ENCODE peak calls at places on chromosomes 13 and 19, in ten cellular contexts. L is stimulated activated CD4-positive, alpha-beta T cell treated with anti-CD3 and anti-CD28 coated beads, TNF-alpha, amount 100 ng/mL, for 4 hours; I is pancreas; G is amygdala; X is left ventricle myocardium inferior; W is progenitor cell of endocrine pancreas; Q is ascending aorta; R is stimulated activated CD8-positive, alpha-beta memory T cell treated with anti-CD3 and anti-CD28 coated beads, Interleukin-7, amount 100 ng/mL, for 1 hour; F is NCI-H510A treated with DMSO at 0.1 percent for 48 hours; M is NCI-H460. Z is an unnamed sample.

GRCh38 chr19:33712268-33712667 is 84.4 kb upstream of the KCTD15 start:
- DNase-seq in L (no peak), X (no peak), W (no peak), R (no peak), F (no peak), M (no peak), Q (no peak), I (no peak), G (no peak), Z (no peak)

GRCh38 chr13:62022369-62022768 is 606.7 kb upstream of the PCDH20 start:
- DNase-seq in G (no peak), L (no peak), W (no peak), M (no peak), F (no peak), I (no peak), Q (no peak), R (no peak), X (no peak), Z (no peak)

GRCh38 chr19:16920816-16921529 is 32.2 kb downstream of the F2RL3 start:
- DNase-seq in L (no peak), X (no peak), W (no peak), Q (no peak), F (no peak), M (peak), G (no peak), I (no peak), R (no peak), Z (no peak)

GRCh38 chr13:20943519-20944012 is 41.0 kb upstream of the XPO4 start:
- DNase-seq in M (peak), I (peak), L (peak), R (peak), F (peak), Q (peak), G (peak), W (peak), X (peak), Z (peak)

GRCh38 chr13:113138792-113139551 is 16.4 kb downstream of the F10 start:
- DNase-seq in I (no peak), F (no peak), M (no peak), W (peak), X (no peak), G (no peak), Q (peak), L (no peak), R (no peak), Z (no peak)

GRCh38 chr13:109998808-109999528 is 212.6 kb upstream of the IRS2 start:
- DNase-seq in I (no peak), X (no peak), R (no peak), M (peak), G (no peak), W (no peak), F (no peak), L (no peak), Q (no peak), Z (no peak)

GRCh38 chr13:21427741-21428140 is 31.4 kb downstream of the ZDHHC20 start:
- DNase-seq in F (no peak), W (no peak), Q (no peak), R (no peak), X (no peak), M (no peak), L (no peak), G (no peak), I (no peak), Z (no peak)

GRCh38 chr13:50912851-50913250 is 3.3 kb downstream of the RNASEH2B start:
- DNase-seq in X (no peak), G (no peak), R (no peak), F (no peak), L (no peak), Q (no peak), W (no peak), M (no peak), I (no peak), Z (no peak)

GRCh38 chr13:35460061-35460460 is 16.4 kb downstream of the MAB21L1 start:
- DNase-seq in G (no peak), Q (no peak), M (no peak), F (no peak), L (no peak), W (no peak), I (no peak), R (no peak), X (no peak), Z (no peak)

GRCh38 chr19:10625003-10625761 is at the start of gene SLC44A2:
- DNase-seq in F (peak), R (no peak), X (peak), M (peak), Q (peak), G (peak), I (peak), L (no peak), W (peak), Z (no peak)

GRCh38 chr19:18045307-18046013 is 37.5 kb downstream of the ARRDC2 start:
- DNase-seq in X (no peak), L (no peak), I (no peak), F (no peak), M (no peak), Q (no peak), W (no peak), R (no peak), G (no peak), Z (no peak)

GRCh38 chr19:29521291-29522075 is 4.3 kb upstream of the VSTM2B start:
- DNase-seq in L (no peak), W (no peak), X (no peak), F (no peak), R (no peak), M (no peak), Q (no peak), G (no peak), I (no peak), Z (no peak)

GRCh38 chr13:42991892-42992584 is at the start of gene EPSTI1:
- DNase-seq in G (peak), X (peak), I (peak), M (no peak), W (peak), Q (peak), L (peak), F (no peak), R (peak), Z (peak)

GRCh38 chr13:79767126-79767525 is 286.2 kb downstream of the NDFIP2 start:
- DNase-seq in F (no peak), G (no peak), I (no peak), W (no peak), L (no peak), X (no peak), M (no peak), R (no peak), Q (no peak), Z (no peak)

GRCh38 chr13:105346141-105346766 is 1189.2 kb downstream of the EFNB2 start:
- DNase-seq in R (no peak), G (no peak), W (no peak), L (no peak), Q (no peak), I (no peak), X (no peak), M (no peak), F (peak), Z (peak)

GRCh38 chr13:29918845-29919244 is 68.4 kb upstream of the UBL3 start:
- DNase-seq in I (no peak), W (no peak), R (no peak), X (no peak), F (peak), L (no peak), M (no peak), G (no peak), Q (no peak), Z (no peak)

GRCh38 chr13:84433024-84433423 is 550.8 kb upstream of the SLITRK1 start:
- DNase-seq in X (no peak), G (no peak), L (no peak), W (no peak), I (no peak), Q (no peak), F (no peak), R (no peak), M (no peak), Z (no peak)

GRCh38 chr19:37505958-37506386 is 767 bp upstream of the ZNF793 start:
- DNase-seq in R (no peak), G (no peak), I (no peak), X (no peak), Q (no peak), M (no peak), F (no peak), L (no peak), W (no peak), Z (no peak)

GRCh38 chr19:51708811-51709210 is 15.0 kb downstream of the HAS1 start:
- DNase-seq in L (no peak), Q (peak), R (no peak), X (no peak), M (no peak), F (no peak), I (no peak), W (no peak), G (no peak), Z (no peak)

GRCh38 chr19:4464815-4465581 is 7.1 kb upstream of the HDGFL2 start:
- DNase-seq in M (no peak), L (no peak), I (no peak), Q (no peak), G (no peak), X (no peak), R (no peak), W (no peak), F (no peak), Z (no peak)

GRCh38 chr19:31113250-31113685 is 236.0 kb downstream of the TSHZ3 start:
- DNase-seq in I (no peak), X (no peak), F (no peak), L (no peak), M (no peak), W (no peak), R (no peak), Q (no peak), G (no peak), Z (no peak)

GRCh38 chr19:29759359-29759758 is 44.3 kb upstream of the C19orf12 start:
- DNase-seq in I (no peak), M (no peak), G (no peak), Q (no peak), F (no peak), L (no peak), R (no peak), X (no peak), W (no peak), Z (no peak)

GRCh38 chr13:36480726-36481485 is 48.6 kb downstream of the CCNA1 start:
- DNase-seq in R (no peak), M (no peak), L (no peak), F (no peak), I (no peak), G (no peak), Q (no peak), W (no peak), X (no peak), Z (no peak)

GRCh38 chr19:5338661-5339469 is 1.7 kb downstream of the PTPRS start:
- DNase-seq in M (no peak), Q (no peak), I (no peak), G (peak), R (no peak), F (no peak), W (no peak), X (no peak), L (no peak), Z (no peak)

GRCh38 chr19:29006057-29006735 is 206.8 kb downstream of the UQCRFS1 start:
- DNase-seq in X (no peak), M (no peak), I (no peak), R (no peak), Q (no peak), F (no peak), G (no peak), W (no peak), L (no peak), Z (no peak)

GRCh38 chr13:74819549-74819948 is 662.4 kb downstream of the TBC1D4 start:
- DNase-seq in F (no peak), R (no peak), X (no peak), M (no peak), I (no peak), L (no peak), G (no peak), W (no peak), Q (no peak), Z (no peak)

GRCh38 chr19:7272856-7273578 is 21.2 kb downstream of the INSR start:
- DNase-seq in I (no peak), X (no peak), W (no peak), M (no peak), F (no peak), Q (no peak), L (no peak), R (no peak), G (no peak), Z (no peak)

GRCh38 chr19:53055117-53055516 is 10.6 kb downstream of the ERVV-2 start:
- DNase-seq in L (no peak), I (no peak), M (no peak), Q (no peak), G (no peak), W (no peak), X (no peak), R (no peak), F (no peak), Z (no peak)

GRCh38 chr13:32408999-32409313 is 19.0 kb downstream of the N4BP2L1 start:
- DNase-seq in Q (no peak), F (peak), R (no peak), W (no peak), G (no peak), X (no peak), M (no peak), L (no peak), I (no peak), Z (no peak)

GRCh38 chr13:95124959-95125358 is 176.3 kb downstream of the ABCC4 start:
- DNase-seq in W (no peak), F (no peak), X (no peak), M (no peak), L (no peak), I (no peak), G (no peak), R (no peak), Q (no peak), Z (no peak)

GRCh38 chr13:48291730-48292129 is 11.8 kb upstream of the RB1 start:
- DNase-seq in F (no peak), W (no peak), R (no peak), M (no peak), L (no peak), G (no peak), Q (no peak), X (no peak), I (no peak), Z (no peak)

GRCh38 chr13:79525051-79525450 is 44.1 kb downstream of the NDFIP2 start:
- DNase-seq in W (no peak), M (no peak), R (no peak), X (no peak), L (no peak), F (no peak), Q (no peak), G (no peak), I (no peak), Z (no peak)

GRCh38 chr13:37816276-37816675 is 53.3 kb downstream of the TRPC4 start:
- DNase-seq in L (no peak), F (no peak), X (no peak), I (no peak), W (no peak), Q (no peak), M (no peak), R (no peak), G (no peak), Z (no peak)